ENCODE peak calls at places on chromosomes 1 and 21, in four cellular contexts. A is GM12878, B is K562, E is HL-60. F is an unnamed sample.

GRCh38 chr1:205067031-205067430 is 17.2 kb downstream of the TMEM81 start:
- DNase-seq in A (no peak), E (no peak), B (no peak), F (no peak)

GRCh38 chr1:113058861-113059441 is 14.0 kb upstream of the LRIG2 start:
- DNase-seq in B (peak), A (no peak), E (no peak), F (no peak)

GRCh38 chr1:115295904-115296696 is 41.9 kb downstream of the NGF start:
- DNase-seq in A (no peak), E (no peak), B (no peak), F (no peak)

GRCh38 chr1:226700861-226701260 is 38.2 kb downstream of the ITPKB start:
- DNase-seq in B (no peak), A (no peak), E (no peak), F (no peak)

GRCh38 chr1:204758601-204759000 is 73.1 kb upstream of the LRRN2 start:
- DNase-seq in A (no peak), B (no peak), E (no peak), F (no peak)

GRCh38 chr1:22204989-22205913 is 62.4 kb upstream of the WNT4 start:
- DNase-seq in E (no peak), A (no peak), B (no peak), F (no peak)

GRCh38 chr1:46517010-46517600 is 27.5 kb downstream of the DMBX1 start:
- DNase-seq in E (no peak), A (no peak), B (peak), F (no peak)

GRCh38 chr1:84724128-84724860 is 34.0 kb upstream of the SSX2IP start:
- DNase-seq in B (peak), E (no peak), A (no peak), F (no peak)

GRCh38 chr1:201633811-201634210 is 94.9 kb downstream of the NAV1 start:
- DNase-seq in E (no peak), A (no peak), B (no peak), F (no peak)

GRCh38 chr1:166974647-166975345 is 544 bp downstream of the ILDR2 start:
- DNase-seq in A (no peak), B (no peak), E (no peak), F (no peak)

GRCh38 chr1:185318431-185319151 is 1.5 kb upstream of the IVNS1ABP start:
- DNase-seq in A (no peak), B (peak), E (no peak), F (no peak)

GRCh38 chr1:210626341-210626740 is 297.6 kb downstream of the HHAT start:
- DNase-seq in E (no peak), A (no peak), B (no peak), F (no peak)

GRCh38 chr1:170340259-170340658 is 191.7 kb upstream of the GORAB start:
- DNase-seq in A (no peak), E (no peak), B (no peak), F (no peak)

GRCh38 chr21:44801468-44802395 is at the start of gene UBE2G2:
- DNase-seq in A (no peak), B (peak), E (peak), F (peak)

GRCh38 chr1:71093938-71094337 is 13.1 kb upstream of the ZRANB2 start:
- DNase-seq in A (no peak), E (no peak), B (peak), F (no peak)

GRCh38 chr1:207908112-207908734 is 2.7 kb downstream of the CD34 start:
- DNase-seq in A (no peak), E (peak), B (peak), F (no peak)

GRCh38 chr1:154155282-154155681 is 409 bp upstream of the NUP210L start:
- DNase-seq in B (no peak), A (no peak), E (no peak), F (no peak)

GRCh38 chr1:117930484-117930883 is 945 bp downstream of the WDR3 start:
- DNase-seq in B (no peak), A (no peak), E (no peak), F (no peak)

GRCh38 chr21:27525780-27526179 is 558.9 kb upstream of the ADAMTS5 start:
- DNase-seq in E (no peak), A (no peak), B (no peak), F (no peak)

GRCh38 chr1:207335695-207336363 is 14.4 kb downstream of the CD55 start:
- DNase-seq in E (peak), A (peak), B (no peak), F (no peak)

GRCh38 chr1:114310771-114311251 is 157.1 kb upstream of the SYT6 start:
- DNase-seq in A (no peak), B (no peak), E (no peak), F (no peak)

GRCh38 chr1:61079898-61080336 is 2.4 kb upstream of the NFIA start:
- DNase-seq in A (no peak), E (peak), B (peak), F (no peak)

GRCh38 chr1:211839106-211839505 is 8.5 kb upstream of the LPGAT1 start:
- DNase-seq in E (no peak), A (no peak), B (no peak), F (no peak)

GRCh38 chr1:110214454-110215404 is 4.6 kb downstream of the KCNC4 start:
- DNase-seq in A (no peak), E (no peak), B (no peak), F (no peak)

GRCh38 chr21:42561742-42562141 is 48.1 kb downstream of the SLC37A1 start:
- DNase-seq in E (no peak), A (peak), B (peak), F (peak)

GRCh38 chr1:33410091-33410701 is 20.7 kb downstream of the PHC2 start:
- DNase-seq in B (no peak), E (no peak), A (no peak), F (no peak)

GRCh38 chr1:154476791-154477190 is 25.2 kb upstream of the TDRD10 start:
- DNase-seq in B (no peak), E (no peak), A (no peak), F (no peak)

GRCh38 chr1:151368745-151369610 is 3.5 kb downstream of the SELENBP1 start:
- DNase-seq in A (no peak), E (no peak), B (no peak), F (no peak)
- TF ChIP-seq SPI1 in A (no peak), E (no peak), B (no peak), F (no peak)

GRCh38 chr1:42815938-42816599 is 853 bp upstream of the ERMAP start:
- DNase-seq in B (no peak), A (no peak), E (peak), F (no peak)
- TF ChIP-seq SPI1 in B (peak), A (no peak), E (peak), F (no peak)

GRCh38 chr1:197180252-197180878 is 33.9 kb upstream of the ASPM start:
- DNase-seq in A (no peak), B (peak), E (no peak), F (no peak)
- TF ChIP-seq SPI1 in A (no peak), B (no peak), E (no peak), F (no peak)

DNA sequence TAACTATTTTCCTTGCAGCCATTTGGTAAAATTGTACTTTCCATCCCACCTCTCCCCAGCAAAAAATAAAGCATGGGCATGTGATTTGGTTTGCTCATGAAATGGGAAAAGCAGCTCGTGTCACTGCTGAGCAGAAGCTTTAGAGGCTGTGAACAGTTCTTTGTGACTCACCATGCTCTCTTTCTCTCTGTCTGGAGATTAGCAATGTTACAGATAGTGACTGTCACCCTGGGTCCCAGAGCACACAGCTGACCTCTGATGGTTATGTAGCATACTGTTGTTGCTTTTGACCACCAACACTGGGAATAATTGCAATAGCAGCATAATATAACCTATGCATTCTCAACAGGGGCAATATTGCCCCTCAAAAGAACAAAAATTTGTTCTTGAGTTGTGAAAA is 70.6 kb downstream of the RGS2 start:
- DNase-seq in B (peak), A (no peak), E (no peak), F (no peak)
- TF ChIP-seq SPI1 in B (no peak), A (no peak), E (no peak), F (no peak)

GRCh38 chr1:98086796-98087195 is 166.0 kb upstream of the DPYD start:
- DNase-seq in B (no peak), E (no peak), A (no peak), F (no peak)
- TF ChIP-seq SPI1 in B (no peak), E (no peak), A (no peak), F (no peak)

GRCh38 chr21:39074508-39074907 is 108.7 kb downstream of the PSMG1 start:
- DNase-seq in A (no peak), B (no peak), E (no peak), F (no peak)

GRCh38 chr21:39080366-39080765 is 102.9 kb downstream of the PSMG1 start:
- DNase-seq in E (no peak), B (no peak), A (no peak), F (no peak)

GRCh38 chr21:39079617-39080016 is 103.6 kb downstream of the PSMG1 start:
- DNase-seq in B (no peak), E (peak), A (no peak), F (no peak)

GRCh38 chr21:39078322-39079065 is 104.8 kb downstream of the PSMG1 start:
- DNase-seq in B (no peak), A (no peak), E (no peak), F (no peak)

DNA sequence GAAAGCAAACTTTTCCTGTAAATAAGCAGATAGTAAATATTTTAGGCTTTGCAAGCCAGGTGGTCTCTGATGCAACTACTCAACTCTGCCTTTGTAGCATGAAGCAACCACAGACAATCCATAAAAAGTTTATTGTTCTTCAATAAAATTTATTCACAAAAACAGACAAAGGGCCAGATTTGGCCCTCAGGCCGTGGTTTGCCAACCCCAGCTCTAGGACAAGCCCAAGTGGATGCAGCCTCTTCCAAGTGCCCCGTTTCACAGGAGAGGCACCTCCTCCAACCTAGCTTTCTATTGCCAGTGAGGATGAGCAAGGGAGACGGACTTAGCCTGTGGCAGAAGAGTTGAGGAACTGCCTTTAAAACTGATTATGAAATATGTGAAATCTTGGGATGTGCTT is 105.4 kb downstream of the PSMG1 start:
- DNase-seq in E (peak), B (no peak), A (no peak), F (no peak)
- TF ChIP-seq SPI1 in E (peak), B (no peak), A (no peak), F (no peak)

F was measured in GM12891.